ENCODE peak calls at places on chromosomes 6 and 20, in seven cellular contexts. N is GM23338, T is fibroblast of pulmonary artery, F is psoas muscle, E is cardiac muscle cell, Z is AG10803, V is heart right ventricle. S is an unnamed sample.
A peak's percentile ranks its signal among the peaks of the same experiment; 100 is the strongest.

GRCh38 chr20:57266251-57267157 is at the start of gene BMP7:
- DNase-seq in E (peak; percentile 72), F (no peak), N (peak; percentile 82), V (peak; percentile 16), Z (no peak), T (no peak), S (no peak)

GRCh38 chr6:108171918-108172516 is 6.2 kb downstream of the NR2E1 start:
- DNase-seq in N (no peak), F (no peak), E (no peak), Z (no peak), V (no peak), T (no peak), S (no peak)

GRCh38 chr20:12976720-12977633 is 31.8 kb upstream of the SPTLC3 start:
- DNase-seq in V (no peak), T (no peak), F (no peak), N (no peak), Z (no peak), E (peak; percentile 8), S (no peak)

GRCh38 chr6:7684843-7685242 is 41.1 kb upstream of the BMP6 start:
- DNase-seq in T (no peak), F (no peak), V (no peak), Z (no peak), N (peak; percentile 84), E (no peak), S (no peak)

GRCh38 chr6:33082702-33083101 is 6.9 kb downstream of the HLA-DPB1 start:
- DNase-seq in N (peak; percentile 87), V (no peak), E (peak; percentile 49), T (no peak), Z (peak; percentile 10), F (peak; percentile 67), S (peak; percentile 58)

GRCh38 chr6:8100159-8100854 is 2.0 kb downstream of the EEF1E1 start:
- DNase-seq in V (no peak), N (no peak), Z (no peak), E (no peak), T (no peak), F (no peak), S (no peak)

GRCh38 chr6:84581494-84582259 is 182.7 kb downstream of the TBX18 start:
- DNase-seq in Z (peak; percentile 83), E (no peak), F (no peak), V (no peak), N (no peak), T (peak; percentile 67), S (peak; percentile 76)

GRCh38 chr6:32741203-32741960 is at the start of gene HLA-DQA2:
- DNase-seq in N (no peak), T (no peak), V (no peak), E (no peak), F (no peak), Z (no peak), S (no peak)

GRCh38 chr6:33845031-33845430 is 41.2 kb upstream of the MLN start:
- DNase-seq in V (no peak), F (no peak), N (no peak), Z (no peak), T (no peak), E (no peak), S (no peak)

GRCh38 chr20:38270869-38271608 is 10.5 kb upstream of the KIAA1755 start:
- DNase-seq in F (peak; percentile 73), T (peak; percentile 95), Z (peak; percentile 89), V (peak; percentile 72), N (no peak), E (no peak), S (peak; percentile 97)

GRCh38 chr20:64159711-64160110 is 4.5 kb upstream of the MYT1 start:
- DNase-seq in F (no peak), Z (no peak), V (no peak), T (no peak), E (no peak), N (no peak), S (no peak)

GRCh38 chr6:5645275-5645674 is 361.4 kb downstream of the NRN1 start:
- DNase-seq in E (no peak), Z (no peak), F (no peak), V (no peak), T (no peak), N (no peak), S (no peak)

GRCh38 chr20:35129647-35130069 is 17.5 kb downstream of the EDEM2 start:
- DNase-seq in Z (no peak), N (no peak), F (no peak), T (peak; percentile 57), E (no peak), V (no peak), S (peak; percentile 42)

GRCh38 chr6:43966806-43967575 is 160.3 kb downstream of the MRPL14 start:
- DNase-seq in T (no peak), E (no peak), Z (no peak), N (no peak), F (no peak), V (no peak), S (no peak)

GRCh38 chr6:72631480-72631879 is 9.6 kb downstream of the KCNQ5 start:
- DNase-seq in V (no peak), E (no peak), F (no peak), N (no peak), T (no peak), Z (peak; percentile 72), S (no peak)

GRCh38 chr6:117906454-117906904 is 585 bp upstream of the SLC35F1 start:
- DNase-seq in F (no peak), E (no peak), N (no peak), T (no peak), V (no peak), Z (no peak), S (no peak)
- H3K4me3 ChIP-seq in F (peak overlapping the region; percentile 73), E (peak overlapping the region; percentile 61), N (peak overlapping the region; percentile 80), T (no peak overlapping the region), V (peak overlapping the region; percentile 59), Z (no peak overlapping the region), S (no peak overlapping the region)

DNA sequence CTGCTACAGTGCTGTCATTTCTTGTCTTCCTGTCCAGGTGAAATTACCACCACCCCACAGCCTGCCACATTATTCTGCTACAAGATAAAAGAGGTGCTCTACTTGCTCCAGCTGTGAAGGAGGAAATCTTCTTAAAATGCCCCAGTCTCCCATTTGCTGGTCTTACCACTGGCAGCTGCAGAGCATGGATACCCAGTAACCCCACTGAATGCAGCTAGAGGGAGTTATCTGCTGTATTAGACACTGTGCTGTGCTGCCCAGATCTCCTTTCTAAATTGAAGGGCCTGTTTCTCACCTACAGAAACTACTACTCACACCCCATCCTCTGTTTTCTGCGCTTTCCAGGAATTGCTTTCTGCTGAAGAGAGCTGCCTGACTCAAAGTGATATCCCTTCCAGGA is 517.8 kb downstream of the PKHD1 start:
- DNase-seq in T (no peak), N (peak; percentile 45), V (no peak), E (no peak), F (no peak), Z (no peak), S (no peak)
- TF ChIP-seq CTCF in T (no peak), N (peak; percentile 41), V (no peak), E (no peak), F (no peak), Z (no peak), S (no peak)

DNA sequence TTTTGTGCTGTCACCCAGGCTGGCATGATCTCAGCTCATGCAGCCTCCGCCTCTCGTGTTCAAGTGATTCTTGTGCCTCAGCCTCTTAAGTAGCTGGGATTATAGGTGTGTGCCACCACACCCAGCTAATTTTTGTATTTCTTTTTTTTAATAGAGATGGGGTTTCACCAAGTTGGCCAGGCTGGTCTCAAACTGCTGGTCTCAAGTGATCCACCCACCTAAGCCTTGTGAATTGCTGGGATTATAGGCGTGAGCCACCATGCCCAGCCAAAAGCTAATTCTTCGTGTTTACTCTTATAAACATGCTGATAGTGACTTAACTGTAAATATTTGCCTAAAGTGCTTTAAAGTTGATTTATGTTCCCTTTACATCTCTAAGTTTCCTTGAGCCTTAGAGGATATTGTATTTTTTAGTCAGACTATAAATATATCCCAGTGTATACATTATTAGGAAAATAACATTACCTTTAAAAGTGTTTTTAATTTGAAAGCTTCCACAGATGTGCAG is 91.7 kb downstream of the COL21A1 start:
- DNase-seq in Z (no peak), V (no peak), N (no peak), T (no peak), E (no peak), F (no peak), S (no peak)
- H3K4me3 ChIP-seq in Z (no peak overlapping the region), V (no peak overlapping the region), N (no peak overlapping the region), T (no peak overlapping the region), E (no peak overlapping the region), F (no peak overlapping the region), S (no peak overlapping the region)

GRCh38 chr6:156953478-156954146 is 176.4 kb downstream of the ARID1B start:
- DNase-seq in Z (peak; percentile 99), V (no peak), T (peak; percentile 95), N (peak; percentile 84), F (no peak), E (peak; percentile 83), S (peak; percentile 97)
- TF ChIP-seq CTCF in Z (peak; percentile 55), V (peak; percentile 63), T (peak; percentile 46), N (peak; percentile 22), F (no peak), E (peak; percentile 37), S (peak; percentile 41)